ENCODE peak calls at places on chromosomes 4 and X, in four cellular contexts. D is neural progenitor cell, U is SK-N-SH, F is mesenchymal stem cell. B is an unnamed sample.

GRCh38 chrX:153469811-153470410 is 465 bp downstream of the HAUS7 start:
- DNase-seq in D (peak), U (peak), F (peak), B (peak)

GRCh38 chr4:178395798-178396197 is 953.6 kb upstream of the AGA start:
- DNase-seq in D (peak), U (no peak), F (no peak), B (no peak)

GRCh38 chr4:76447326-76447954 is 12.4 kb downstream of the SHROOM3 start:
- DNase-seq in D (no peak), U (no peak), F (peak), B (no peak)

GRCh38 chrX:27715610-27716009 is 92.2 kb upstream of the MAGEB10 start:
- DNase-seq in D (no peak), U (no peak), F (no peak), B (no peak)

GRCh38 chrX:31508338-31508737 is 436.5 kb upstream of the FTHL17 start:
- DNase-seq in D (no peak), U (peak), F (peak), B (no peak)

GRCh38 chr4:146343776-146344175 is 129.4 kb downstream of the REELD1 start:
- DNase-seq in D (no peak), U (no peak), F (no peak), B (no peak)

GRCh38 chr4:42280327-42281095 is 116.8 kb upstream of the SHISA3 start:
- DNase-seq in D (peak), U (peak), F (peak), B (peak)

GRCh38 chrX:65195621-65196020 is 219.4 kb upstream of the ZC4H2 start:
- DNase-seq in D (no peak), U (no peak), F (no peak), B (no peak)

GRCh38 chr4:119106036-119107000 is 29.3 kb upstream of the MYOZ2 start:
- DNase-seq in D (no peak), U (no peak), F (peak), B (no peak)

GRCh38 chr4:61204353-61204752 is 4.2 kb downstream of the ADGRL3 start:
- DNase-seq in D (peak), U (no peak), F (peak), B (no peak)

GRCh38 chr4:48780867-48781219 is 764 bp upstream of the FRYL start:
- DNase-seq in D (no peak), U (peak), F (no peak), B (peak)

GRCh38 chr4:17058506-17058905 is 160.1 kb upstream of the LDB2 start:
- DNase-seq in D (no peak), U (no peak), F (no peak), B (no peak)

GRCh38 chrX:48683411-48683982 is at the start of gene WAS:
- DNase-seq in D (no peak), U (no peak), F (no peak), B (peak)

GRCh38 chrX:48681539-48682183 is 1.9 kb upstream of the WAS start:
- DNase-seq in D (no peak), U (no peak), F (no peak), B (no peak)

GRCh38 chrX:48676893-48677270 is 6.7 kb upstream of the WAS start:
- DNase-seq in D (no peak), U (no peak), F (no peak), B (peak)

GRCh38 chrX:48676106-48676892 is 7.3 kb upstream of the WAS start:
- DNase-seq in D (peak), U (peak), F (peak), B (peak)

GRCh38 chrX:48677456-48678030 is 6.1 kb upstream of the WAS start:
- DNase-seq in D (no peak), U (no peak), F (peak), B (no peak)
- H3K4me3 ChIP-seq in D (peak), U (peak), F (peak), B (peak)

GRCh38 chr4:154491341-154491679 is 289 bp downstream of the DCHS2 start:
- DNase-seq in D (peak), U (peak), F (peak), B (no peak)

GRCh38 chr4:154490589-154491340 is 834 bp downstream of the DCHS2 start:
- DNase-seq in D (peak), U (peak), F (no peak), B (no peak)

GRCh38 chr4:154491731-154492249 is at the start of gene DCHS2:
- DNase-seq in D (peak), U (peak), F (no peak), B (no peak)

GRCh38 chr4:154489558-154490260 is 1.9 kb downstream of the DCHS2 start:
- DNase-seq in D (no peak), U (peak), F (no peak), B (no peak)

DNA sequence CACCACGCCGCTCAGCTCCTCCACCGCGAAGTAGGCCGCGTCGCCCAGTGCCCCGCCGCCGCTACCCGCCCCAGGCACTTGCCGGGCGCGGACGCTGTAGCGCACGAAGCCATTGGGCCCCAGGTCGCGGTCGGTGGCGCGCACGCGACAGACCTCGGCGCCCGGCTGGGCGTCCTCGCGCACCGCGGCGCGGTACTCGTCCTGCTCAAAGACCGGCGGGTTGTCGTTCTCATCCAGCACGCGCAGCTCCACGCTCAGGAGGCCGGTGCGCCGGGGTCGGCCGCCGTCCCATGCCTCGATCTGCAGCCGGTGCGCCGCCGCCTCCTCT is 1.4 kb downstream of the DCHS2 start:
- DNase-seq in D (peak), U (no peak), F (no peak), B (no peak)
- H2AFZ ChIP-seq in D (peak), U (no peak), F (no peak), B (no peak)

DNA sequence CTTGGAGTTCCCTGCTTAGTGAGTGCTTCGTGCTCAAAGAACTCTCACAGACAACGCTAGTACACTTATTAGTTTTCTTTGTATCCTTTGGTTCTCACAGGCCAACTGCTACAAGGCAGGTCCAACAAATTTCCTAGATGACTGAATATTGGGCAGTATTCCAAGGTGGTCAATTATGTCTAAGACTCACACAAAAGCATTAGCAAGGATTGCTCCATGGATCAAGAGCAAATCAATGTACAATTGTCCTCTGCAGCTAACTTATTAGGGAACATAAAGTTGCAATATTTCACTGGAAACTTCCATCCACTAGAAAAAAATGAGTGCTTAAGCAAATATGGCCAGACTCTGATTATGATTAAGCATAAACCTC is 42.7 kb upstream of the TRIM2 start:
- DNase-seq in D (no peak), U (no peak), F (no peak), B (no peak)
- H3K27ac ChIP-seq in D (no peak), U (no peak), F (no peak), B (no peak)

GRCh38 chrX:145563159-145563558 is 254.5 kb upstream of the SLITRK2 start:
- DNase-seq in D (no peak), U (no peak), F (no peak), B (no peak)
- H3K4me3 ChIP-seq in D (no peak), U (no peak), F (no peak), B (no peak)

GRCh38 chrX:47194388-47194787 is 759 bp downstream of the UBA1 start:
- DNase-seq in D (no peak), U (no peak), F (no peak), B (no peak)

GRCh38 chrX:47196098-47196497 is 2.5 kb downstream of the UBA1 start:
- DNase-seq in D (no peak), U (no peak), F (no peak), B (no peak)

GRCh38 chrX:47191331-47191730 is 2.3 kb upstream of the UBA1 start:
- DNase-seq in D (peak), U (no peak), F (peak), B (peak)

GRCh38 chrX:47191806-47192401 is 1.7 kb upstream of the UBA1 start:
- DNase-seq in D (no peak), U (no peak), F (no peak), B (peak)

DNA sequence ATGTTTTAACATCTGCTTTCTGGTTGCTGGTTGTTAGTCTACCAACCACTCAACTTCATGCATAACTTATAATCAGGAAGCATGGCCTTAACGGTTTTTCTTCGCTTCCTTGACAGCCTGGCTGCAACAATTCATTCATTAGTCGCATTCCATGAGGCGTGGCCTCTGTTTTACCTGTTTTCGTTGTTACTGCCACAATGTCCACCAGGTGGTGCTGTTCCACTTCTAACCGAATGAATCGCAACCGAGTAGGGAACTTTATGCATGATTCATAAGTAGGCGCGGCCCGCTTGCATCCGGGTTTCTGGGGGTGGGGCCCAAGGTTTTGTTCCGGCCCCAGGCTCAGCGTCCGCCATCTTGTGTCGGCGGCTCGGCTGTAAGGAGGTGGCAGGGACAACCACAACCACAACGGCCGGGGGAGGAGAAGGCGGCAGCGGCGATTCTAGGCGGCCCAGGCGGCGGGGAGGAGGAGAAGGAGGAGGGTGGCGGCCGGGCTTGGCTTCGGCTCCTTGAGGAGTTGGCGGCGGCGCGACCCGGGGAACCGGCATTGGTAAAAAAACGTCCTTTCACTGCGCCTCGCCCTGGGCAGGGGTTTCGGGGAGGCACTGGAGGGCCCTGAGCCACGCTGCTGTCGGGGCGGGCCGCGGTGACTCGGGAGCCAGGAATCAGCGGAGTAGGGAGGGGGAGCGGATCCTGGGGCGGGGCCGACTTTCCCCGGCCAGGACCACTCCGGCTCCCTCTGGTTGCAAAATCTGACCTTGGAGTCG is at the start of gene UBA1:
- DNase-seq in D (peak), U (peak), F (peak), B (peak)
- H2AFZ ChIP-seq in D (peak), U (peak), F (no peak), B (no peak)

DNA sequence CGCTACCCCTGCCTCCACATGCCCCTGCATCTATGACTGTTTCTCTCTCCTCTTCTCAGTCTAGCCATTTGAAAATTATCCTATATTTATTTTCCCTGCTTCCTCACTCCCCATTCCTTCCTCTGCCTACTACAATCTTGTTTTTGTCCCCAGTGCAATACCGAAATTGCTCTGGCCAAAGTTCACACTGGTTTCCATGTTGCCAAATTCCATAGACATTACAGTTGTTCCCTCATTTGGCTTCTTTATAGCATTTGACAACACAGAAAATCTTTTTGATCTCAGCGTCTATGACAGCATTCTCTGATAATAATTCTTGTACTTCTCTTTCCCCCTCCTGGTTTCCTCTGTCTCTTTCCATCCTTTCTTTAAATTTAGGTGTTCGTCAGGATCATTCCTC is 99.4 kb downstream of the GPR82 start:
- DNase-seq in D (no peak), U (no peak), F (no peak), B (no peak)
- H3K27ac ChIP-seq in D (no peak), U (no peak), F (no peak), B (no peak)